ENCODE peak calls at places on chromosomes 7 and 10, in five cellular contexts. I is B cell, J is astrocyte of the spinal cord, L is AG09309, R is transverse colon. N is an unnamed sample.

GRCh38 chr10:97796651-97797050 is 24.9 kb upstream of the SFRP5 start:
- DNase-seq in I (no peak), J (no peak), L (no peak), R (no peak), N (no peak)

GRCh38 chr7:120732256-120732655 is 125.7 kb downstream of the TSPAN12 start:
- DNase-seq in I (no peak), J (no peak), L (no peak), R (no peak), N (no peak)

GRCh38 chr10:86064931-86065662 is 301.5 kb downstream of the GRID1 start:
- DNase-seq in I (no peak), J (no peak), L (no peak), R (no peak), N (no peak)

GRCh38 chr10:2985729-2986232 is 81.6 kb upstream of the PFKP start:
- DNase-seq in I (no peak), J (peak; percentile 29), L (no peak), R (peak; percentile 75), N (no peak)

GRCh38 chr7:150959739-150960734 is 18.1 kb downstream of the KCNH2 start:
- DNase-seq in I (no peak), J (no peak), L (no peak), R (no peak), N (no peak)

GRCh38 chr7:30029696-30030095 is 1.5 kb downstream of the PLEKHA8 start:
- DNase-seq in I (peak; percentile 22), J (no peak), L (no peak), R (no peak), N (no peak)

GRCh38 chr7:95794917-95795515 is 22.7 kb downstream of the DYNC1I1 start:
- DNase-seq in I (no peak), J (peak; percentile 13), L (no peak), R (no peak), N (no peak)

GRCh38 chr7:1239455-1240295 is 7.0 kb downstream of the UNCX start:
- DNase-seq in I (no peak), J (no peak), L (no peak), R (no peak), N (no peak)

GRCh38 chr7:45456747-45457146 is 117.4 kb upstream of the ADCY1 start:
- DNase-seq in I (no peak), J (peak; percentile 73), L (no peak), R (no peak), N (no peak)

GRCh38 chr7:45457591-45457990 is 116.6 kb upstream of the ADCY1 start:
- DNase-seq in I (no peak), J (no peak), L (no peak), R (no peak), N (no peak)

GRCh38 chr7:45454771-45455170 is 119.4 kb upstream of the ADCY1 start:
- DNase-seq in I (no peak), J (no peak), L (no peak), R (no peak), N (no peak)

GRCh38 chr7:45456105-45456504 is 118.1 kb upstream of the ADCY1 start:
- DNase-seq in I (no peak), J (no peak), L (no peak), R (no peak), N (no peak)

GRCh38 chr7:45455662-45456061 is 118.5 kb upstream of the ADCY1 start:
- DNase-seq in I (no peak), J (no peak), L (no peak), R (no peak), N (no peak)
- TF ChIP-seq CTCF in I (no peak), J (no peak), L (no peak), R (no peak), N (no peak)

GRCh38 chr10:95408148-95408930 is 117.5 kb upstream of the PDLIM1 start:
- DNase-seq in I (no peak), J (no peak), L (no peak), R (no peak), N (no peak)
- TF ChIP-seq CTCF in I (no peak), J (no peak), L (no peak), R (no peak), N (no peak)

GRCh38 chr10:11704087-11704486 is 38.1 kb upstream of the ECHDC3 start:
- DNase-seq in I (no peak), J (no peak), L (no peak), R (no peak), N (no peak)

GRCh38 chr10:11707936-11708335 is 34.2 kb upstream of the ECHDC3 start:
- DNase-seq in I (no peak), J (no peak), L (no peak), R (peak; percentile 13), N (no peak)

GRCh38 chr10:11705687-11706086 is 36.5 kb upstream of the ECHDC3 start:
- DNase-seq in I (no peak), J (no peak), L (no peak), R (no peak), N (no peak)

GRCh38 chr10:11702264-11702663 is 39.9 kb upstream of the ECHDC3 start:
- DNase-seq in I (no peak), J (no peak), L (no peak), R (no peak), N (no peak)

DNA sequence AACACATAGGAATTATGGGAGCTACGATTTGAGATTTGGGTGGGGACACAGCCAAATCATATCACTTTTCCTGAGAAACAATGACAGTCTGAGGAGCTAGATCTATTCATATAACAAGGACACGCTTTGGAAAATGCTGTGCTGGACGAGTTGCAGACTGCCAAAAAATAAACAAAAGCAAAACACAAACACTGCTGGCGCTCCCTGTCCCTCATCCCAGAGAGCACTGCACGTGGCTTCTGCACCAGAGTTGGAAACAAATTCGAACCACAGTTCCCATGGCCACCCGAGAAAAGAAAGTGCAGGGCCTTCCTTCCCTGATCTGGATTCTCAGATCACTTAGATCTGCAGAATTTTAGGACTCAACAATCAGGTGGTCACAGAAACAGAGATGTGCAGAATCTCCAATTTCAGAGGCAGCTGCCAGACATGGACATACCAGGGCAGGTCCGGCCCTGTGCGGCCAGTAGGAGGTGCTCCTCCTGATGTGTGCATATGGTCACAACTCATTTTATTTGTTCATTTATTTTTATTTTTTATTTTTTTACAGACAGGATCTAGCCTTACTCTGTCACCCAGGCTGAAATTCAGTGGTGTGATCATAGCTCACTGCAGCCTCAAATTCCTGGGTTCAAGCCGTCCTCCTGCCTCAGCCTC is 35.1 kb upstream of the ECHDC3 start:
- DNase-seq in I (no peak), J (no peak), L (no peak), R (no peak), N (no peak)
- TF ChIP-seq CTCF in I (no peak), J (peak; percentile 19), L (no peak), R (no peak), N (no peak)

DNA sequence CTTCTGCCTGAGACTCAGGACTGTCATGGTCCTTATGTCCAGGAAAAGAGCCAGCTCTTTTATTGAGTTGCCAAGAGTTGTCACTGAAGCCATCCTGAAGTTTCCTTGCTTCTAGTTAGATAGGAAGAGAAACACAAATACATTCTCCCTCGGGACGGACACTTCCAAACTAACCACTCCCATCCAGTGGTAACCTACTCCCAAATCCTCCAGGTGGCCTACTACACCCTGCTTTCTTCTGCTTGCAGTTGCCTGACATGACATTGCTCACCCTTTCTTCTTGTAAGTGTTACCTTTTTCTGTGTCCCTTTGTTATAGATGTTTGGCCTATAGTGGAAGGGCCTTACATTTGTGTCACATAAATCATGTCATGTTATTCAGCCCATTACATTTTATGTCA is 346.8 kb downstream of the NRG3 start:
- DNase-seq in I (no peak), J (no peak), L (no peak), R (peak; percentile 10), N (no peak)
- TF ChIP-seq CTCF in I (no peak), J (no peak), L (no peak), R (peak; percentile 34), N (no peak)

DNA sequence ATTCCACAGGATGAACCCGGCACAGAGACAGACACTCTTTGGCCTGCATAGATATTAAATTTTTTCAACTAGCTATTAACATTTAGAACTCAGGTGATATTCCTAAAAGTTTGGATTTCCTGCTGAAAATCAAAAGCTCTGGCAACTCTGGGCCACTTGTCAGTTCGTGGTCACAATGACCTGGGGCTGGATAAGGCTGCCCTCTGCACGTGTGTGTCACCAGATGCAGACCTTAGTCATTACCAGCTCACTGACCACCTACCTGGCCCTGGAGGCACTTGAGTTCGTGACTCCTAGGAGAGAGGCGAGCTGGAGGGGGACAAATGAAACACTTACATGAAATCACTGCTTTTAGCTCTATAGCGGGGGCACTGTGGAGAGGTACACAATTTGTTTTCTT is 126.5 kb downstream of the HIPK2 start:
- DNase-seq in I (no peak), J (no peak), L (no peak), R (no peak), N (no peak)
- TF ChIP-seq CTCF in I (no peak), J (no peak), L (no peak), R (no peak), N (no peak)

GRCh38 chr10:110556296-110556695 is 11.2 kb upstream of the SMC3 start:
- DNase-seq in I (no peak), J (no peak), L (no peak), R (peak; percentile 23), N (no peak)

GRCh38 chr10:110560012-110560411 is 7.5 kb upstream of the SMC3 start:
- DNase-seq in I (no peak), J (no peak), L (no peak), R (no peak), N (no peak)

GRCh38 chr10:110553905-110554304 is 13.6 kb upstream of the SMC3 start:
- DNase-seq in I (no peak), J (no peak), L (no peak), R (no peak), N (no peak)

GRCh38 chr10:110558034-110558433 is 9.5 kb upstream of the SMC3 start:
- DNase-seq in I (no peak), J (no peak), L (no peak), R (no peak), N (no peak)

GRCh38 chr10:110556993-110557601 is 10.4 kb upstream of the SMC3 start:
- DNase-seq in I (peak; percentile 77), J (peak; percentile 42), L (no peak), R (peak; percentile 40), N (peak; percentile 43)
- TF ChIP-seq CTCF in I (peak; percentile 72), J (peak; percentile 56), L (peak; percentile 78), R (peak; percentile 25), N (peak; percentile 74)

GRCh38 chr7:74584160-74584954 is 73.2 kb upstream of the GTF2I start:
- DNase-seq in I (no peak), J (no peak), L (no peak), R (no peak), N (no peak)
- TF ChIP-seq CTCF in I (no peak), J (no peak), L (no peak), R (peak; percentile 43), N (no peak)

GRCh38 chr7:52920977-52921376 is 114.5 kb upstream of the POM121L12 start:
- DNase-seq in I (no peak), J (no peak), L (no peak), R (no peak), N (no peak)

DNA sequence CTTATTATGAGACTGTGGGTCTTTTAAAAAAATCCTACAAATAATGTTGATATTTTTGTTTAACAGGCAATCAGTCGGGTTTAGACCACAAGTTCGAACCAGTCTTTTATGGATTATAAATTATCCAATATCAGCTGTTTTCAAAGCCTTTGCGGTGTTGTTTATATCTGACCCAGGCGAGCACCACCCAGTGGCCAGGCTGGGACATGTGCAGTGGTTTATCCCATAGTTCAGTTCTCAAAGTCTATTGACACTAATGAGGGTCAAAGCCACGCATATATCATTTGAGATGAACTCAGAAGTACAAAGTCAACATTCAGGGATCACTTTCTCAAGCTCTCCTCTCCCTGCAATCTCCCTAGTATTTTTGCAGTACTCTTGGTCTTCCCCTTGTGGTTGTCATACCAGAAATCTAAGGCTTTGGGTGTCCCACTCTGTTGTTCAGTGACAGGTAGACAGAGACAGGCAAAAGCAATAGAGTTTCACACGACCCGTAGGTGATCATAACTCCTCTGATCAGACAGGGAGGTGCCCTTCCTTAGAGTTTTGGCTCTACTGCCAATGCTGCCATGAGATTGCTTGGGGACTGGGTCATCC is 117.4 kb upstream of the POM121L12 start:
- DNase-seq in I (no peak), J (no peak), L (no peak), R (no peak), N (no peak)
- TF ChIP-seq CTCF in I (no peak), J (peak; percentile 37), L (no peak), R (peak; percentile 10), N (no peak)

N was measured in GM10248.